ENCODE peak calls at places on chromosome 10, in nine cellular contexts. U is bronchial epithelial cell; J is GM23248; Y is stromal cell of bone marrow; D is neural crest cell; L is activated CD4-positive, CD25-positive, alpha-beta regulatory T cell treated with anti-CD3 and anti-CD28 coated beads, Interleukin-2, amount 50 U/mL, for 72 hours; K is stimulated activated CD8-positive, alpha-beta memory T cell treated with anti-CD3 and anti-CD28 coated beads, Interleukin-15, amount 100 ng/mL, for 1 hour; A is activated T-helper 1 cell treated with Interleukin-2 at 50 U/mL for 16 hours; E is nephron progenitor cell. X is an unnamed sample.
A peak's percentile ranks its signal among the peaks of the same experiment; 100 is the strongest.

GRCh38 chr10:12909182-12909835 is 92.2 kb downstream of the CCDC3 start:
- DNase-seq in Y (no peak), K (no peak), E (no peak), L (no peak), D (no peak), A (no peak), J (no peak), U (no peak), X (no peak)

GRCh38 chr10:37857287-37858211 is at the start of gene ZNF248:
- DNase-seq in Y (peak; percentile 95), E (peak; percentile 84), A (peak; percentile 91), U (peak; percentile 88), J (peak; percentile 100), L (peak; percentile 93), D (peak; percentile 66), K (peak; percentile 86), X (peak; percentile 81)

GRCh38 chr10:30431435-30431911 is 2.5 kb upstream of the MAP3K8 start:
- DNase-seq in K (no peak), U (peak; percentile 61), L (no peak), E (no peak), A (no peak), D (no peak), Y (no peak), J (peak; percentile 66), X (no peak)

GRCh38 chr10:87092861-87093460 is 1.7 kb downstream of the GLUD1 start:
- DNase-seq in J (peak; percentile 73), D (no peak), U (peak; percentile 62), E (no peak), L (no peak), A (no peak), Y (peak; percentile 30), K (no peak), X (no peak)

GRCh38 chr10:22351131-22351703 is 5.9 kb downstream of the SPAG6 start:
- DNase-seq in A (no peak), D (no peak), K (no peak), L (no peak), Y (no peak), J (no peak), U (no peak), E (no peak), X (no peak)

GRCh38 chr10:133324198-133324792 is 12.4 kb downstream of the CALY start:
- DNase-seq in D (peak; percentile 55), Y (no peak), K (peak; percentile 22), A (peak; percentile 36), J (peak; percentile 72), L (peak; percentile 44), U (peak; percentile 28), E (peak; percentile 88), X (peak; percentile 60)

GRCh38 chr10:44906476-44906875 is 4.7 kb upstream of the TMEM72 start:
- DNase-seq in A (no peak), J (no peak), D (no peak), U (no peak), L (no peak), Y (no peak), K (no peak), E (no peak), X (no peak)

GRCh38 chr10:131710142-131710861 is 190.5 kb upstream of the PPP2R2D start:
- DNase-seq in J (no peak), Y (no peak), A (no peak), K (no peak), E (no peak), U (no peak), L (no peak), D (no peak), X (no peak)

GRCh38 chr10:75170215-75170614 is 40.4 kb upstream of the VDAC2 start:
- DNase-seq in A (no peak), K (no peak), U (no peak), L (no peak), E (no peak), Y (no peak), J (no peak), D (no peak), X (no peak)

GRCh38 chr10:5079836-5080235 is 14.4 kb upstream of the AKR1C3 start:
- DNase-seq in K (no peak), J (no peak), Y (no peak), A (no peak), U (peak; percentile 39), D (no peak), L (no peak), E (no peak), X (no peak)

GRCh38 chr10:35533565-35533964 is 71.6 kb upstream of the GJD4 start:
- DNase-seq in U (no peak), K (no peak), L (no peak), E (no peak), A (no peak), D (no peak), J (no peak), Y (no peak), X (no peak)

GRCh38 chr10:50554381-50554994 is 69.3 kb downstream of the SGMS1 start:
- DNase-seq in Y (no peak), A (no peak), E (peak; percentile 8), K (no peak), L (no peak), J (no peak), U (no peak), D (no peak), X (no peak)

GRCh38 chr10:132517951-132518521 is 19.6 kb upstream of the INPP5A start:
- DNase-seq in K (no peak), U (no peak), D (no peak), L (peak; percentile 25), E (peak; percentile 38), A (no peak), Y (no peak), J (no peak), X (no peak)

GRCh38 chr10:112461029-112461887 is 14.2 kb downstream of the VTI1A start:
- DNase-seq in D (no peak), J (peak; percentile 87), E (no peak), K (no peak), Y (peak; percentile 26), L (no peak), U (peak; percentile 73), A (no peak), X (no peak)

GRCh38 chr10:58475322-58476277 is 37.1 kb upstream of the BICC1 start:
- DNase-seq in K (no peak), E (no peak), U (peak; percentile 10), Y (peak; percentile 86), J (peak; percentile 83), L (no peak), A (no peak), D (no peak), X (no peak)

GRCh38 chr10:47420305-47421056 is 36.4 kb upstream of the ZNF488 start:
- DNase-seq in L (no peak), J (no peak), A (no peak), K (no peak), D (no peak), U (no peak), E (no peak), Y (no peak), X (no peak)

GRCh38 chr10:72563327-72563932 is 62.4 kb downstream of the MICU1 start:
- DNase-seq in Y (no peak), J (no peak), U (no peak), D (no peak), L (no peak), E (no peak), A (no peak), K (no peak), X (no peak)

GRCh38 chr10:50416181-50416824 is 165.0 kb upstream of the ASAH2 start:
- DNase-seq in D (no peak), K (no peak), L (no peak), E (no peak), J (peak; percentile 42), A (no peak), U (no peak), Y (no peak), X (no peak)

GRCh38 chr10:116127296-116127695 is 145.7 kb downstream of the GFRA1 start:
- DNase-seq in U (no peak), Y (no peak), D (no peak), J (no peak), K (no peak), A (no peak), E (no peak), L (no peak), X (no peak)

GRCh38 chr10:71719464-71720303 is at the start of gene C10orf105:
- DNase-seq in Y (no peak), L (no peak), K (no peak), J (no peak), E (peak; percentile 42), U (no peak), D (no peak), A (no peak), X (no peak)

GRCh38 chr10:79981673-79982485 is 33.0 kb upstream of the SFTPD start:
- DNase-seq in D (peak; percentile 41), K (no peak), L (no peak), J (peak; percentile 78), E (peak; percentile 75), U (peak; percentile 53), Y (no peak), A (no peak), X (no peak)

GRCh38 chr10:127577376-127577775 is 28.3 kb downstream of the NPS start:
- DNase-seq in D (no peak), L (no peak), Y (no peak), A (no peak), E (no peak), J (peak; percentile 42), U (peak; percentile 21), K (no peak), X (no peak)

GRCh38 chr10:14466256-14466655 is 135.5 kb upstream of the FRMD4A start:
- DNase-seq in K (no peak), D (no peak), U (no peak), A (no peak), J (peak; percentile 19), E (no peak), L (no peak), Y (no peak), X (no peak)

GRCh38 chr10:48241301-48241700 is 33.2 kb downstream of the FRMPD2 start:
- DNase-seq in Y (no peak), L (no peak), J (no peak), D (no peak), E (no peak), A (no peak), U (no peak), K (no peak), X (no peak)

GRCh38 chr10:1187151-1187854 is 131.1 kb downstream of the WDR37 start:
- DNase-seq in D (no peak), L (no peak), A (no peak), J (no peak), U (no peak), E (no peak), K (no peak), Y (no peak), X (no peak)

GRCh38 chr10:79446451-79447020 is 1.1 kb upstream of the ZCCHC24 start:
- DNase-seq in L (no peak), E (peak; percentile 83), U (no peak), J (peak; percentile 58), Y (no peak), K (no peak), D (peak; percentile 58), A (no peak), X (no peak)

GRCh38 chr10:51389415-51390342 is 309.7 kb downstream of the CSTF2T start:
- DNase-seq in E (peak; percentile 50), K (peak; percentile 2), L (peak; percentile 30), D (peak; percentile 42), U (peak; percentile 44), A (no peak), J (peak; percentile 95), Y (peak; percentile 94), X (peak; percentile 26)

GRCh38 chr10:86954681-86955500 is 2.5 kb downstream of the MMRN2 start:
- DNase-seq in U (no peak), D (no peak), E (no peak), K (no peak), A (no peak), Y (no peak), L (no peak), J (no peak), X (no peak)

GRCh38 chr10:129417882-129418281 is 49.2 kb upstream of the MGMT start:
- DNase-seq in Y (no peak), E (no peak), A (no peak), D (no peak), U (no peak), J (peak; percentile 20), L (no peak), K (no peak), X (no peak)

GRCh38 chr10:112361951-112362770 is 11.8 kb upstream of the ACSL5 start:
- DNase-seq in J (peak; percentile 80), Y (no peak), A (no peak), E (peak; percentile 19), L (no peak), K (no peak), D (no peak), U (peak; percentile 42), X (no peak)

GRCh38 chr10:108812906-108813305 is 1110.4 kb downstream of the XPNPEP1 start:
- DNase-seq in E (no peak), A (no peak), J (no peak), L (no peak), Y (no peak), K (no peak), D (no peak), U (no peak), X (no peak)

X was measured in GM12891.